ENCODE peak calls at places on chromosome 12, in four cellular contexts. V, Q, U and Z are unnamed samples.

GRCh38 chr12:19044877-19045276 is 84.7 kb upstream of the PLEKHA5 start:
- DNase-seq in U (no peak), Q (no peak), V (no peak), Z (no peak)

GRCh38 chr12:47935196-47935595 is 28.2 kb upstream of the TMEM106C start:
- DNase-seq in V (peak; percentile 91), Q (no peak), U (no peak), Z (no peak)

GRCh38 chr12:129887047-129887568 is 16.7 kb downstream of the TMEM132D start:
- DNase-seq in V (no peak), Q (no peak), U (no peak), Z (no peak)

GRCh38 chr12:110112335-110112660 is 11.9 kb upstream of the IFT81 start:
- DNase-seq in U (no peak), Q (no peak), V (no peak), Z (no peak)

GRCh38 chr12:29155079-29155478 is 6.0 kb downstream of the FAR2 start:
- DNase-seq in Q (no peak), U (no peak), V (no peak), Z (peak; percentile 37)

GRCh38 chr12:68899251-68899771 is 33.7 kb downstream of the CPM start:
- DNase-seq in V (peak; percentile 92), Q (no peak), U (no peak), Z (no peak)

GRCh38 chr12:3820122-3820521 is 53.1 kb downstream of the PARP11 start:
- DNase-seq in U (no peak), V (no peak), Q (no peak), Z (no peak)

GRCh38 chr12:104137175-104137901 is 672 bp downstream of the NFYB start:
- DNase-seq in Q (peak; percentile 25), U (peak; percentile 59), V (peak; percentile 48), Z (peak; percentile 76)

GRCh38 chr12:101172316-101172715 is 37.7 kb downstream of the SLC5A8 start:
- DNase-seq in V (peak; percentile 6), U (no peak), Q (no peak), Z (peak; percentile 23)

GRCh38 chr12:111396726-111397445 is 8.8 kb upstream of the SH2B3 start:
- DNase-seq in V (peak; percentile 86), U (peak; percentile 93), Q (peak; percentile 78), Z (peak; percentile 87)

GRCh38 chr12:130429656-130430505 is 92.2 kb downstream of the PIWIL1 start:
- DNase-seq in Q (no peak), U (peak; percentile 40), V (no peak), Z (peak; percentile 69)

GRCh38 chr12:110661337-110661972 is 27.5 kb downstream of the HVCN1 start:
- DNase-seq in V (no peak), Q (no peak), U (peak; percentile 68), Z (no peak)

GRCh38 chr12:123022205-123022604 is 41.7 kb downstream of the ARL6IP4 start:
- DNase-seq in V (no peak), Q (no peak), U (peak; percentile 16), Z (no peak)

GRCh38 chr12:48414046-48414445 is 58.3 kb upstream of the ANP32D start:
- DNase-seq in V (peak; percentile 30), U (no peak), Q (no peak), Z (no peak)

GRCh38 chr12:75404231-75404630 is 13.3 kb downstream of the GLIPR1L2 start:
- DNase-seq in U (no peak), Q (no peak), V (no peak), Z (no peak)

GRCh38 chr12:117850048-117850447 is 118.7 kb downstream of the KSR2 start:
- DNase-seq in U (no peak), V (peak; percentile 57), Q (no peak), Z (peak; percentile 40)

DNA sequence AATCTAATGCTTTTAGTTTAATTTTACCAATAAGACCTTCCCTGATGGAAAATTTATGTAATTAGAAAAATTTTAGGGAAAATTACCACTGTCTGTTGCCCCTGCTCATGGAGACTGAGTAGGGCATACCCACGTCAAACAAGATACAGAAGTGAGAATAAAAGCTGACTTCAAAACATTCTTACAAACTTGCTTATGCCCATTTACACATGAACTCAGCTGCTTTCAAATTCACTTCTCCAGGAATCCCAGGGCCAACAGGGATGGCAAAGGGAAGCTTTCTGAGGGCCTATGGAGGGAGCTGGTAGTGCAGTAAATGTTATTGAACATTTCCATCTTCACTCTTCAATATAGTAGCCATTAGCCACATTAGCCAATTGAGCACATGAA is 4.8 kb upstream of the NINJ2 start:
- DNase-seq in Q (no peak), U (no peak), V (no peak), Z (no peak)
- H3K4me3 ChIP-seq in Q (no peak overlapping the region), U (no peak overlapping the region), V (no peak overlapping the region), Z (no peak overlapping the region)

DNA sequence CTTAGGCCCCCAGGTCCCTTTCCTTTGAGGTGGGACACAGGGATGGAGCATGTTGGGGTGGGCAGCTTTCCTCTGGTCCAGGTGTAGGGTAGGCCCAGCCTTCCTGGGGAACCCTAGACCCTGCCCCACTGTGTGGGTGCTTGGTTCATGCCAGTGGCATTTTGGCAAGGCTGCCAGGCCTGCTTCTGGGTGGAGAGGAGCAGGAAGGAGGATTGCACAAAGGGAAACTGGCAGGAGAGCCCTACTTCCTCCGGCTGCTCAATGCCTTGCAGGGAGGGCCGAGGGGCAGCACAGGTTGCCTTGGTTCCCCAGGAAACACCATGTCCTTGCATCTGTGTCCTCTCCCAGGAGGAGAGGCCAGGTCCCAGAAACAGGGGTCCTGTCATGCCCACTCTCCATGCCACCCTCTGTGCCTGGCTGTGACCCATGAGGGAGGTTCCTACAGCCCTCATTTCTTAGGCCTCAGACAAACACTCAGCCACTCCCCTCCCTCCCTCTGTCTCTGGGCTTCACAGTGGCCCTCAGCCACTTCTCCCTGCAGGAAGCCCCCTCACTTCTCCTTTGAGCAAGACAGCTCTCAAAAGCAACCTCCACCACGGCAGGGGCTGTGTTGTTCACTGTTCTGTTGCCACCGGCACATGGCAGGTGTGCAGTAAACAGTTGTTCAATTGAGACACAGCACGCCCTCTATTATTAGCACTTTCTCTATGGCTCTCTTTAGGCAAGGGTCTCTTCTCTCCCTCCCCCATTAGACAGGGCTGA is 6.8 kb upstream of the KRT80 start:
- DNase-seq in U (no peak), V (no peak), Q (no peak), Z (no peak)
- H3K27ac ChIP-seq in U (no peak overlapping the region), V (no peak overlapping the region), Q (no peak overlapping the region), Z (no peak overlapping the region)

GRCh38 chr12:20213851-20214250 is 154.5 kb upstream of the PDE3A start:
- DNase-seq in V (peak; percentile 54), U (no peak), Q (no peak), Z (no peak)
- H3K4me3 ChIP-seq in V (no peak overlapping the region), U (no peak overlapping the region), Q (no peak overlapping the region), Z (no peak overlapping the region)

GRCh38 chr12:51383281-51383905 is 7.8 kb downstream of the GALNT6 start:
- DNase-seq in V (no peak), Q (no peak), U (no peak), Z (peak; percentile 27)

GRCh38 chr12:51378749-51379148 is 12.5 kb downstream of the GALNT6 start:
- DNase-seq in V (no peak), U (no peak), Q (no peak), Z (no peak)

GRCh38 chr12:51382173-51382572 is 9.0 kb downstream of the GALNT6 start:
- DNase-seq in V (no peak), U (no peak), Q (no peak), Z (no peak)

GRCh38 chr12:51379571-51379970 is 11.6 kb downstream of the GALNT6 start:
- DNase-seq in V (no peak), U (no peak), Q (no peak), Z (no peak)

DNA sequence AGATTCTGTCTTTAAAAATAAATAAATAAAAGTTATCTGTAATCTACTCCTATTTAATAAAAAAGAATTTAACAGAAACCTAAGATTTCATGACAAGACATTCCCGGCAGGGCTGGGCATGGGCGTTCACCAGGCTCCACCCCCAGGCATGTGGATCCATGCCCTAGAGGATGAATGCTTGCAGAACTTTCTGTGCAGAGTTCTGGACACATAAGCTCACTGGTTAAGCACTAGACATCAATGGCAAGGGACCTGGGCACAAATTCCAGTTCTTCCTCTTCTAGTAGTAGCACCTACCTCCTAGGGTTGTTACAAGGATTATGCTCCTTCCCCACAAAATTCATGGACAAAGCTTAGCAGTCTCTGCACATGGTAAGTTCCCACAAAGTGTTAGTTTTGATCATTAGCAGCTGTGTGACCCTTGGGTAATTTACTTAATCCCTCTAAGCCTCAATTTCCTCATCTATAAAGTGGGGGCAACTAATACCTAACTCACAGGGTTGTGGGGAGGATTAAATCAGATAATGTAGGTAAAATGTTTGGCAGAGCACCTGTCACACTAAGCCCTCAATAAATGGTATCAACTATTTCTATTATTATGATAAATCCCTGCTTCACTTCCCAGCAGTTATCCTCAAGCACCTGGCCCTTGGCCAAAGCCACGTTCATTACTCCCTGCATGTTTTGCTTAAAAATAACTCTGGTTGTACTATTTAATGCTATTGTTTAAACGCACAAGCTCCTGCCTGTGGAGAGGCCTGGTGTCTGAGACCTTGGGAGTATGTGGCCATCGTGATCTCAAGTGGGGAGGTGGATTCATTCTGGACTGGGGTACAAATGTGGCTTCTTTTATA is 9.8 kb downstream of the GALNT6 start:
- DNase-seq in Q (no peak), U (no peak), V (peak; percentile 70), Z (no peak)
- H3K27ac ChIP-seq in Q (no peak overlapping the region), U (no peak overlapping the region), V (no peak overlapping the region), Z (no peak overlapping the region)

GRCh38 chr12:57518176-57518919 is 2.0 kb downstream of the DDIT3 start:
- DNase-seq in U (no peak), V (peak; percentile 44), Q (no peak), Z (no peak)
- H3K4me3 ChIP-seq in U (no peak overlapping the region), V (peak overlapping the region; percentile 80), Q (no peak overlapping the region), Z (peak overlapping the region; percentile 90)

DNA sequence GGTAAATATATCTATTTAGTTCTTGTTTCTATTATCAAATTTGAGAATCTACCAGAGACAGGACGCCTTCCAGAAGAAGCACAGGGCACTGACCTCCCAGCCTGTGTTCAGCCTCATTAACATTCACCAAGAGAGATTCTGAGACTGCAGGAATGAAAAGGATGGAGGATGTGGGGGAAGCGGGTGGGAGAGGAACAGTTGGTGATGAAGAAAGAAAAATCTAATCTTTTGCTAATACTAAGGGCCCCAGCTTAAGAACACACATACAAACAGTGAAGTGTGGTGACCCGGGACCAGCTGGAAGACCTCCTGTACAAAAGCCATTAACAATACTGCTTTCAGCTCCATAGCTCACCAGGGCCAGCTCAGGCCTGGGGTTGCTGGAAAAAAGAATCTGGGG is 160.5 kb downstream of the NUAK1 start:
- DNase-seq in U (no peak), Q (no peak), V (no peak), Z (peak; percentile 9)
- H3K27ac ChIP-seq in U (no peak overlapping the region), Q (no peak overlapping the region), V (no peak overlapping the region), Z (no peak overlapping the region)

GRCh38 chr12:119802472-119802871 is 74.6 kb downstream of the CIT start:
- DNase-seq in V (peak; percentile 75), Q (no peak), U (peak; percentile 63), Z (no peak)
- H3K4me3 ChIP-seq in V (no peak overlapping the region), Q (no peak overlapping the region), U (no peak overlapping the region), Z (no peak overlapping the region)

GRCh38 chr12:108302471-108303311 is 36.4 kb downstream of the CMKLR1 start:
- DNase-seq in V (peak; percentile 54), Q (no peak), U (peak; percentile 91), Z (no peak)
- H3K27ac ChIP-seq in V (no peak overlapping the region), Q (no peak overlapping the region), U (peak overlapping the region; percentile 59), Z (no peak overlapping the region)

GRCh38 chr12:54984602-54985376 is at the start of gene TESPA1:
- DNase-seq in V (no peak), Q (peak; percentile 69), U (peak; percentile 80), Z (no peak)
- H3K4me3 ChIP-seq in V (no peak within 1 kb of the TSS), Q (peak within 1 kb of the TSS; percentile 59), U (no peak within 1 kb of the TSS), Z (no peak within 1 kb of the TSS)